ENCODE peak calls at places on chromosomes 5 and 9, in nine cellular contexts. Y is Calu3; Z is omental fat pad; X is left ventricle myocardium inferior; K is coronary artery; P is choroid plexus epithelial cell; O is CD8-positive, alpha-beta T cell; L is GM06990; N is heart right ventricle. D is an unnamed sample.
A peak's percentile ranks its signal among the peaks of the same experiment; 100 is the strongest.

GRCh38 chr9:81826541-81826906 is 101.7 kb upstream of the SPATA31D4 start:
- DNase-seq in Y (no peak), Z (no peak), X (peak; percentile 78), K (no peak), P (no peak), O (no peak), L (no peak), N (peak; percentile 76), D (no peak)

GRCh38 chr5:586751-587285 is 25.3 kb upstream of the CEP72 start:
- DNase-seq in Y (peak; percentile 67), Z (no peak), X (no peak), K (peak; percentile 59), P (no peak), O (no peak), L (no peak), N (no peak), D (no peak)

GRCh38 chr9:20409321-20410092 is 212.8 kb downstream of the MLLT3 start:
- DNase-seq in Y (no peak), Z (no peak), X (no peak), K (no peak), P (no peak), O (no peak), L (no peak), N (no peak), D (no peak)

GRCh38 chr5:127805448-127805847 is 102.3 kb downstream of the CCDC192 start:
- DNase-seq in Y (no peak), Z (no peak), X (no peak), K (no peak), P (no peak), O (no peak), L (no peak), N (no peak), D (no peak)

GRCh38 chr5:145981612-145982571 is 45.5 kb downstream of the SH3RF2 start:
- DNase-seq in Y (peak; percentile 68), Z (no peak), X (no peak), K (no peak), P (no peak), O (no peak), L (no peak), N (no peak), D (no peak)

GRCh38 chr9:108257387-108257786 is 598.4 kb downstream of the ACTL7B start:
- DNase-seq in Y (no peak), Z (no peak), X (no peak), K (no peak), P (no peak), O (no peak), L (no peak), N (no peak), D (no peak)

GRCh38 chr5:54523534-54523933 is 6.0 kb downstream of the SNX18 start:
- DNase-seq in Y (no peak), Z (no peak), X (no peak), K (no peak), P (no peak), O (no peak), L (no peak), N (no peak), D (no peak)

GRCh38 chr9:131410051-131410491 is 16.2 kb downstream of the PRRC2B start:
- DNase-seq in Y (no peak), Z (no peak), X (no peak), K (no peak), P (peak; percentile 71), O (peak; percentile 21), L (no peak), N (no peak), D (no peak)

GRCh38 chr9:127589955-127590370 is 22.1 kb upstream of the STXBP1 start:
- DNase-seq in Y (peak; percentile 54), Z (no peak), X (no peak), K (no peak), P (peak; percentile 80), O (no peak), L (no peak), N (peak; percentile 75), D (no peak)

GRCh38 chr5:81542242-81542641 is 148.3 kb upstream of the ACOT12 start:
- DNase-seq in Y (no peak), Z (no peak), X (no peak), K (no peak), P (no peak), O (no peak), L (no peak), N (no peak), D (no peak)

GRCh38 chr5:154162475-154163217 is 27.9 kb upstream of the GALNT10 start:
- DNase-seq in Y (no peak), Z (no peak), X (no peak), K (no peak), P (no peak), O (no peak), L (no peak), N (peak; percentile 25), D (no peak)

GRCh38 chr9:127884427-127884911 is 7.0 kb upstream of the AK1 start:
- DNase-seq in Y (peak; percentile 84), Z (no peak), X (peak; percentile 59), K (no peak), P (no peak), O (no peak), L (no peak), N (no peak), D (no peak)

DNA sequence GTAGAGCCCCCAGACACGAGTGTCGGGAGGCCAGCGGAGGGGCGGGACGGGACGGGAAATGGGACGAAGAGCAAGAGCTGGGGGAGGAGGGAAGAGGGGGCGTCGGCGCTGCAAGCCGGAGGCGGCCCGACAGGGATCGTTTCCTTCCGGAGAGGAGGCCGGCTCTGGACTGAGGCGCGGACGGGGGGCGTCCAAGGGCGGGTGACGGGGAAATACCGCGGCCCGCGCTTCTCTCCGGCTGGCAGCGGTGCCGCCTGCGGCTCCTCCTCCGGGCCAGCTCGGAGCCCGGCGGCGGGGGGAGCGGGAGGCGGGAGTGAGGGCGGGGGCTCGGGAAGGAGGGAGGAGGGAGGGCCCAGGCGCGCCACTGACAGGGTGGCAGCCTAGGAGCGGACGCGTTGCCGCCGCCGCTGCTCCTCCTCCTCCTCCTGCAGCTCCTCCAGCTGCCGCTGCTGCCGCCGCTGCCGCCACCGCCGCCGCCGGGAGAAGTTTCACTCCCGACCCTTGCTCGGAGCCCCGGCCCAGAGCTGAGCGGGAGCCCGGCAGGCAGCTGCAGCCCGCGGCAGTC is at the start of gene CHSY3:
- DNase-seq in Y (peak; percentile 88), Z (peak; percentile 28), X (peak; percentile 84), K (peak; percentile 92), P (peak; percentile 72), O (no peak), L (peak; percentile 30), N (peak; percentile 76), D (no peak)
- TF ChIP-seq CTCF in Y (no peak), Z (no peak), X (peak; percentile 50), K (no peak), P (no peak), O (no peak), L (no peak), N (no peak), D (no peak)

GRCh38 chr5:8525835-8526234 is 656.9 kb downstream of the MTRR start:
- DNase-seq in Y (no peak), Z (no peak), X (no peak), K (no peak), P (no peak), O (no peak), L (no peak), N (no peak), D (no peak)

GRCh38 chr5:8520922-8521321 is 652.0 kb downstream of the MTRR start:
- DNase-seq in Y (no peak), Z (no peak), X (no peak), K (no peak), P (no peak), O (no peak), L (no peak), N (no peak), D (no peak)

GRCh38 chr5:8517461-8517860 is 648.5 kb downstream of the MTRR start:
- DNase-seq in Y (no peak), Z (no peak), X (no peak), K (no peak), P (peak; percentile 23), O (no peak), L (no peak), N (no peak), D (no peak)

DNA sequence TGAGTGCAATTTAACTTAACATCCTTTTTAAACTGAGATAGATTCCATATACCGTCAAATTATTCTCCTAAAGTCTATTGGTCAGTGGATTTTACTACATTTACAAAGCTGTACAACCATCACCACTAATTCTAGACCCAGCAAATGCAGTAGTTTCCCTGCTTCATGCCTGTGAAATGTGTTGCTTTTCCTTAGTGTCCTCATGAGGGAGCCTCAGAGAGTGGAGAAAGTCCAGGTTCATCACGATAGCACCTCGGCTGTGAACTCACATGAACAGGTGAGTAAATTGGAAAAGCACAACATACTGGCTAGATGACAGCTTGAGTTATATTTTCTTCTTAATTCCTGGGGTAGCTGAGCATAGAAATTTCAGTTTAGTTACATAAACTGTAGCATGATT is 653.7 kb downstream of the MTRR start:
- DNase-seq in Y (no peak), Z (no peak), X (no peak), K (no peak), P (peak; percentile 3), O (no peak), L (no peak), N (no peak), D (no peak)
- TF ChIP-seq CTCF in Y (no peak), Z (no peak), X (no peak), K (no peak), P (peak; percentile 16), O (no peak), L (no peak), N (no peak), D (no peak)

GRCh38 chr5:11853796-11854195 is 50.5 kb downstream of the CTNND2 start:
- DNase-seq in Y (no peak), Z (no peak), X (no peak), K (no peak), P (no peak), O (no peak), L (no peak), N (no peak), D (no peak)

GRCh38 chr5:11854926-11855325 is 49.3 kb downstream of the CTNND2 start:
- DNase-seq in Y (no peak), Z (no peak), X (no peak), K (no peak), P (no peak), O (no peak), L (no peak), N (no peak), D (no peak)

GRCh38 chr5:11853140-11853539 is 51.1 kb downstream of the CTNND2 start:
- DNase-seq in Y (no peak), Z (no peak), X (no peak), K (no peak), P (no peak), O (no peak), L (no peak), N (no peak), D (no peak)

GRCh38 chr5:11851402-11851801 is 52.8 kb downstream of the CTNND2 start:
- DNase-seq in Y (peak; percentile 39), Z (no peak), X (no peak), K (no peak), P (no peak), O (no peak), L (no peak), N (no peak), D (no peak)

GRCh38 chr5:11851965-11852745 is 52.1 kb downstream of the CTNND2 start:
- DNase-seq in Y (peak; percentile 44), Z (no peak), X (no peak), K (no peak), P (no peak), O (no peak), L (no peak), N (no peak), D (no peak)
- TF ChIP-seq CTCF in Y (no peak), Z (no peak), X (no peak), K (no peak), P (no peak), O (no peak), L (no peak), N (no peak), D (no peak)

GRCh38 chr9:19156026-19156474 is 28.8 kb upstream of the PLIN2 start:
- DNase-seq in Y (no peak), Z (no peak), X (no peak), K (no peak), P (no peak), O (no peak), L (no peak), N (no peak), D (no peak)
- TF ChIP-seq CTCF in Y (no peak), Z (no peak), X (no peak), K (no peak), P (no peak), O (no peak), L (no peak), N (no peak), D (no peak)